ENCODE peak calls at places on chromosomes 12 and 14, in eight cellular contexts. Z is NCI-H1436; C is cardiac septum; E is naive thymus-derived CD4-positive, alpha-beta T cell; L is ACHN; K is GF-D8; G is cardiac fibroblast; D is NCI-H510A. I is an unnamed sample.

GRCh38 chr14:74571901-74572828 is 39.9 kb downstream of the LTBP2 start:
- DNase-seq in K (no peak), G (peak), Z (no peak), E (no peak), L (peak), D (no peak), C (no peak), I (peak)

GRCh38 chr14:105482486-105483110 is 4.1 kb upstream of the CRIP1 start:
- DNase-seq in L (no peak), C (no peak), K (no peak), G (no peak), E (no peak), Z (no peak), D (no peak), I (no peak)

GRCh38 chr12:82862069-82862841 is 175.5 kb downstream of the TMTC2 start:
- DNase-seq in K (no peak), Z (no peak), E (no peak), L (no peak), C (no peak), G (peak), D (no peak), I (peak)

GRCh38 chr14:33754264-33754663 is 196.6 kb downstream of the EGLN3 start:
- DNase-seq in K (no peak), D (no peak), E (no peak), Z (no peak), G (peak), L (no peak), C (no peak), I (no peak)

GRCh38 chr14:101707285-101707842 is 54.1 kb upstream of the PPP2R5C start:
- DNase-seq in D (peak), E (peak), Z (peak), G (peak), C (no peak), L (peak), K (peak), I (peak)

GRCh38 chr14:92577321-92577742 is 63.8 kb downstream of the RIN3 start:
- DNase-seq in D (no peak), G (no peak), K (no peak), C (no peak), L (no peak), Z (no peak), E (no peak), I (no peak)

GRCh38 chr12:12927211-12928079 is 24.5 kb downstream of the GPRC5D start:
- DNase-seq in K (no peak), C (peak), E (peak), D (peak), L (peak), G (peak), Z (peak), I (peak)

GRCh38 chr12:109727746-109728726 is 14.4 kb downstream of the FAM222A start:
- DNase-seq in K (no peak), L (no peak), E (no peak), G (no peak), D (no peak), Z (no peak), C (peak), I (no peak)

GRCh38 chr12:14283489-14284144 is 81.9 kb upstream of the ATF7IP start:
- DNase-seq in G (no peak), E (no peak), K (no peak), L (no peak), D (peak), C (no peak), Z (no peak), I (no peak)

GRCh38 chr14:96055753-96056508 is 16.8 kb downstream of the C14orf132 start:
- DNase-seq in C (no peak), Z (no peak), D (no peak), L (no peak), K (no peak), G (no peak), E (no peak), I (no peak)

GRCh38 chr14:72633551-72633950 is 260.4 kb downstream of the DPF3 start:
- DNase-seq in K (no peak), E (no peak), Z (no peak), L (no peak), D (no peak), G (no peak), C (no peak), I (no peak)

GRCh38 chr12:49909826-49910225 is 6.1 kb upstream of the FAIM2 start:
- DNase-seq in C (peak), K (no peak), D (peak), E (no peak), L (no peak), Z (no peak), G (peak), I (no peak)

GRCh38 chr12:117540011-117540410 is 178.6 kb upstream of the NOS1 start:
- DNase-seq in C (no peak), G (no peak), K (no peak), E (no peak), D (no peak), Z (no peak), L (no peak), I (no peak)

GRCh38 chr14:36580856-36581831 is 1.3 kb downstream of the NKX2-8 start:
- DNase-seq in G (peak), L (peak), Z (no peak), D (peak), E (no peak), K (no peak), C (no peak), I (peak)

GRCh38 chr12:93662961-93663728 is 14.0 kb upstream of the CRADD start:
- DNase-seq in C (no peak), E (no peak), D (no peak), Z (no peak), L (no peak), G (peak), K (no peak), I (no peak)

GRCh38 chr14:32306549-32306948 is 22.5 kb upstream of the AKAP6 start:
- DNase-seq in G (no peak), L (no peak), E (no peak), K (no peak), D (no peak), C (no peak), Z (no peak), I (no peak)

GRCh38 chr12:4214912-4215861 is 58.4 kb upstream of the CCND2 start:
- DNase-seq in D (no peak), G (peak), C (peak), K (peak), L (no peak), Z (no peak), E (peak), I (no peak)

GRCh38 chr14:90692826-90693225 is 123.4 kb downstream of the TTC7B start:
- DNase-seq in E (no peak), D (no peak), K (no peak), G (no peak), L (no peak), C (no peak), Z (no peak), I (no peak)

GRCh38 chr14:94867931-94868597 is 98.2 kb upstream of the GSC start:
- DNase-seq in C (no peak), K (no peak), G (no peak), D (no peak), L (no peak), E (no peak), Z (no peak), I (peak)

GRCh38 chr12:64673490-64674169 is 63.3 kb downstream of the RASSF3 start:
- DNase-seq in Z (no peak), K (no peak), L (no peak), C (peak), D (no peak), E (no peak), G (no peak), I (peak)

GRCh38 chr12:132393991-132394949 is 64.9 kb upstream of the GALNT9 start:
- DNase-seq in L (peak), C (no peak), G (no peak), E (no peak), D (no peak), K (no peak), Z (no peak), I (no peak)

GRCh38 chr14:64696355-64696844 is 7.8 kb upstream of the PLEKHG3 start:
- DNase-seq in K (no peak), E (no peak), L (peak), D (no peak), C (no peak), G (no peak), Z (no peak), I (no peak)

GRCh38 chr12:21604245-21605101 is at the start of gene GYS2:
- DNase-seq in C (no peak), E (no peak), D (no peak), L (no peak), G (no peak), K (no peak), Z (no peak), I (no peak)

GRCh38 chr12:38911611-38912010 is 6.2 kb upstream of the CPNE8 start:
- DNase-seq in L (peak), E (no peak), C (no peak), G (peak), D (no peak), K (no peak), Z (no peak), I (no peak)